ENCODE peak calls at places on chromosomes 4 and X, in four cellular contexts. One of them, this sample, is unnamed.
A peak's percentile ranks its signal among the peaks of the same experiment; 100 is the strongest.

GRCh38 chrX:8849945-8850344 is 48.8 kb upstream of the FAM9A start:
- DNase-seq in aorta: no peak
- DNase-seq in fibroblast of gingiva: no peak
- DNase-seq in GM19239: no peak
- DNase-seq in this sample: no peak

GRCh38 chr4:119048446-119048845 is 87.2 kb upstream of the MYOZ2 start:
- DNase-seq in GM19239: no peak
- DNase-seq in fibroblast of gingiva: no peak
- DNase-seq in aorta: no peak
- DNase-seq in this sample: no peak

GRCh38 chr4:20288047-20288650 is 36.4 kb downstream of the SLIT2 start:
- DNase-seq in fibroblast of gingiva: no peak
- DNase-seq in GM19239: no peak
- DNase-seq in aorta: no peak
- DNase-seq in this sample: peak; percentile 58

GRCh38 chrX:40237745-40238178 is 140.0 kb upstream of the BCOR start:
- DNase-seq in GM19239: no peak
- DNase-seq in fibroblast of gingiva: no peak
- DNase-seq in aorta: no peak
- DNase-seq in this sample: no peak

GRCh38 chrX:138711399-138712347 is at the start of gene FGF13:
- DNase-seq in fibroblast of gingiva: no peak
- DNase-seq in aorta: peak; percentile 62
- DNase-seq in GM19239: no peak
- DNase-seq in this sample: no peak

GRCh38 chrX:80285131-80285773 is 135.0 kb upstream of the TENT5D start:
- DNase-seq in fibroblast of gingiva: no peak
- DNase-seq in GM19239: no peak
- DNase-seq in aorta: no peak
- DNase-seq in this sample: no peak

GRCh38 chr4:38905657-38906398 is 38.2 kb downstream of the FAM114A1 start:
- DNase-seq in aorta: no peak
- DNase-seq in GM19239: no peak
- DNase-seq in fibroblast of gingiva: no peak
- DNase-seq in this sample: no peak

GRCh38 chr4:83860200-83860599 is 324.3 kb downstream of the GPAT3 start:
- DNase-seq in GM19239: no peak
- DNase-seq in aorta: no peak
- DNase-seq in fibroblast of gingiva: no peak
- DNase-seq in this sample: peak; percentile 28

GRCh38 chr4:184448828-184449227 is 25.5 kb downstream of the IRF2 start:
- DNase-seq in fibroblast of gingiva: peak; percentile 55
- DNase-seq in GM19239: peak; percentile 54
- DNase-seq in aorta: peak; percentile 58
- DNase-seq in this sample: peak; percentile 68

GRCh38 chr4:2729533-2729875 is 26.6 kb downstream of the TNIP2 start:
- DNase-seq in fibroblast of gingiva: no peak
- DNase-seq in GM19239: no peak
- DNase-seq in aorta: no peak
- DNase-seq in this sample: no peak

GRCh38 chr4:878796-879729 is 53.1 kb downstream of the GAK start:
- DNase-seq in GM19239: no peak
- DNase-seq in fibroblast of gingiva: no peak
- DNase-seq in aorta: no peak
- DNase-seq in this sample: no peak

GRCh38 chr4:179596621-179597020 is 2154.4 kb upstream of the AGA start:
- DNase-seq in fibroblast of gingiva: no peak
- DNase-seq in GM19239: no peak
- DNase-seq in aorta: no peak
- DNase-seq in this sample: no peak

GRCh38 chr4:177214935-177215334 is 94.7 kb upstream of the NEIL3 start:
- DNase-seq in fibroblast of gingiva: no peak
- DNase-seq in GM19239: no peak
- DNase-seq in aorta: no peak
- DNase-seq in this sample: peak; percentile 71

GRCh38 chr4:142473218-142473959 is 372.7 kb downstream of the INPP4B start:
- DNase-seq in aorta: no peak
- DNase-seq in fibroblast of gingiva: no peak
- DNase-seq in GM19239: no peak
- DNase-seq in this sample: no peak

GRCh38 chr4:159451006-159451405 is 348.1 kb downstream of the RAPGEF2 start:
- DNase-seq in aorta: no peak
- DNase-seq in fibroblast of gingiva: no peak
- DNase-seq in GM19239: no peak
- DNase-seq in this sample: peak; percentile 21

GRCh38 chr4:158051401-158052235 is 121.2 kb downstream of the GASK1B start:
- DNase-seq in fibroblast of gingiva: peak; percentile 92
- DNase-seq in GM19239: no peak
- DNase-seq in aorta: peak; percentile 56
- DNase-seq in this sample: peak; percentile 72

GRCh38 chr4:123990310-123990709 is 593.7 kb downstream of the SPRY1 start:
- DNase-seq in aorta: no peak
- DNase-seq in GM19239: no peak
- DNase-seq in fibroblast of gingiva: no peak
- DNase-seq in this sample: no peak

GRCh38 chr4:8333726-8334460 is 64.3 kb downstream of the HTRA3 start:
- DNase-seq in fibroblast of gingiva: no peak
- DNase-seq in GM19239: no peak
- DNase-seq in aorta: peak; percentile 9
- DNase-seq in this sample: no peak

GRCh38 chr4:133062851-133063250 is 86.2 kb upstream of the PCDH10 start:
- DNase-seq in aorta: no peak
- DNase-seq in fibroblast of gingiva: no peak
- DNase-seq in GM19239: no peak
- DNase-seq in this sample: no peak